ENCODE peak calls at places on chromosome 17, in four cellular contexts. One of them, this sample, is unnamed.

GRCh38 chr17:8369944-8370343 is 6.6 kb downstream of the KRABD2 start:
- DNase-seq in GM12878: no peak
- DNase-seq in SK-N-SH: no peak
- DNase-seq in K562: no peak
- DNase-seq in this sample: no peak

GRCh38 chr17:1073241-1073962 is 76.5 kb downstream of the TIMM22 start:
- DNase-seq in GM12878: no peak
- DNase-seq in K562: no peak
- DNase-seq in SK-N-SH: no peak
- DNase-seq in this sample: no peak

GRCh38 chr17:34859652-34860051 is 101.6 kb downstream of the CCT6B start:
- DNase-seq in SK-N-SH: no peak
- DNase-seq in GM12878: no peak
- DNase-seq in K562: no peak
- DNase-seq in this sample: no peak

GRCh38 chr17:27241346-27241946 is 52.5 kb upstream of the WSB1 start:
- DNase-seq in K562: no peak
- DNase-seq in SK-N-SH: no peak
- DNase-seq in GM12878: no peak
- DNase-seq in this sample: no peak

GRCh38 chr17:37713028-37713431 is 31.8 kb downstream of the HNF1B start:
- DNase-seq in SK-N-SH: no peak
- DNase-seq in K562: no peak
- DNase-seq in GM12878: no peak
- DNase-seq in this sample: no peak

GRCh38 chr17:39678340-39679116 is 9.3 kb downstream of the PGAP3 start:
- DNase-seq in GM12878: no peak
- DNase-seq in SK-N-SH: no peak
- DNase-seq in K562: no peak
- DNase-seq in this sample: no peak

GRCh38 chr17:56681561-56682266 is 88.2 kb downstream of the NOG start:
- DNase-seq in K562: no peak
- DNase-seq in SK-N-SH: no peak
- DNase-seq in GM12878: no peak
- DNase-seq in this sample: no peak

GRCh38 chr17:61337247-61337812 is 62.3 kb upstream of the TBX2 start:
- DNase-seq in GM12878: no peak
- DNase-seq in K562: no peak
- DNase-seq in SK-N-SH: no peak
- DNase-seq in this sample: no peak

GRCh38 chr17:40520991-40521453 is 19.6 kb upstream of the TNS4 start:
- DNase-seq in K562: no peak
- DNase-seq in SK-N-SH: no peak
- DNase-seq in GM12878: no peak
- DNase-seq in this sample: no peak

GRCh38 chr17:17028059-17028877 is 14.0 kb upstream of the MPRIP start:
- DNase-seq in GM12878: no peak
- DNase-seq in K562: peak
- DNase-seq in SK-N-SH: peak
- DNase-seq in this sample: peak

GRCh38 chr17:37564252-37564651 is 45.0 kb downstream of the SYNRG start:
- DNase-seq in GM12878: no peak
- DNase-seq in K562: no peak
- DNase-seq in SK-N-SH: no peak
- DNase-seq in this sample: no peak

GRCh38 chr17:76382803-76383644 is 1.4 kb upstream of the SPHK1 start:
- DNase-seq in K562: peak
- DNase-seq in SK-N-SH: peak
- DNase-seq in GM12878: no peak
- DNase-seq in this sample: peak

DNA sequence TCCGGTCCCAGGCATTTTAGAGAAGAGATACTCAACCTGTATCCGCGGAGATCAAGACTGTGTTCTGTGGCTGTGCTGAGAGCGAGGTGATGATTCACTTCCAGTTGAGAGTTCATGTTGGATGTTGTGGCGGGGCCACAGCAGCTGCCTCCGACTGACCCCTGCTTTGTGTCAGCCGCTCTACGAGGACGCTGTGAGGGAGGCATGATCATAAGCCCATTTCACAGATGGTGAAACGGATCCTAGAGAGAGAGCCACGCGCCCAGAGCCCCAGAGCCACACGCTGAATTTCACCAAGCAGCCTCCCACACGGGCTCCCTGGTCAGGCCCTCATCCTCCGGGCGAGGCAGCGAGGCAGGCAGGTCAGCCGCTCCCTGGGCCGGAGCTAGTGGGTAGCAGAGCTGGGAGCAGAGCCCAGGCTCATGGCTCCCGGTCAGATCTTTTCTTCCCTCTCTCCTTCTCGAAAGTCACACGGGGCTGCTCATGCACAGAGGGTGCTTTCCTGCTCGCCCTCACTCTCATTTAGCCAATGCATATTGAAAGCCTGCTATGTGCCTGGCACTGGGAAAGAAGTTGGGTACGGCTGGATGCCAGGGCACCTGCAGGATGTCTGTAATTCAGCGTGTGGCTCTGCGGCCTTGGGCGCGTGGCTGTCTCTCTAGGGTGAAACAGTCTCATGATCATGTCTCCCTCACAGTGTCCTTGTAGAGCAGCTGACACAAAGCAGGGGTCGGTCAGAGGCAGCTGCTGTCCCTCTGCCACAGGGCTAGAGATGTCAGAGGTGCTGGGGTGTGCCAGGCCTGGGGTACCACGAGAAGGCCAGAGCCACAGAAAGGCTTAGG is 155.6 kb upstream of the CHMP6 start:
- DNase-seq in GM12878: no peak
- DNase-seq in K562: no peak
- DNase-seq in SK-N-SH: no peak
- DNase-seq in this sample: peak
- TF ChIP-seq USF1 in GM12878: no peak
- TF ChIP-seq USF1 in K562: no peak
- TF ChIP-seq USF1 in SK-N-SH: no peak
- TF ChIP-seq USF1 in this sample: no peak

DNA sequence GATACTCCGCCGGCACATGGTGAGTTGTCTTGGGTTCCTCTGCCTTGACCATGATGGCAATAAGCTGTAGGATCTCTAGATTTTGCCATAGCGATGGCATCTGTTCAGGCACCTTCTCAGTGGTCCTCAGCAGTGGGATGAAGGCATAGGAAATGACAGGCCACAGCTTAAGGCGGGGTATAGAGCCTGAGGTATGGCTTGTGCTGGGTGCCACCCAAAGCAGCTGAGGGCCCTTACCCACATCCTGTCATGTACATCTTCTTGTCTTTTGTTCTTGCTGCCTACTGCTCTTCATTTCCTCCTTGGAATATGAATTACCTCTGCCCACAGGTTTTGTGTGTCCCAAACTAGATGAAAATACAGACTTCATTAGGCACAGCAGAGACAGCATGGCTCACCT is 29.5 kb downstream of the KAT7 start:
- DNase-seq in SK-N-SH: no peak
- DNase-seq in GM12878: no peak
- DNase-seq in K562: no peak
- DNase-seq in this sample: no peak
- TF ChIP-seq USF1 in SK-N-SH: no peak
- TF ChIP-seq USF1 in GM12878: no peak
- TF ChIP-seq USF1 in K562: no peak
- TF ChIP-seq USF1 in this sample: no peak

DNA sequence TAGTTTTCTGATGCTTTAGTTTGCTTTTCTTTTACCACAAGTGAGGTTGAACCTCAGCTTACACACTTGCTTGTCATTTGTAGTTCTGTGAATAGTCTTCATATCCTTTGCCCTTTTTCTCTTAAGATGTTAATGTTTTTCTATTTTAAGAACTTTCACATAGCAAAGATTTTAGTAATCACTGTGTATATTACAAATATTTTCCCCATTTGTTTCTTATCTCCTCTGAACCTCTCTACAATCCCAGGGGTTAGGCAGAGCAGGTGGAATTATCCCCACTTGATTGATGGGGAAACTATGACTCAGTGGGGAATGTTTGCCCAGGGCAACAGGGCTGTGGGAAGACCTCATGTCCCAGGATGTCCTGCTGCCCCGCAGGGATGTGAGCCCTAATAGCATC is 11.7 kb upstream of the MYH3 start:
- DNase-seq in K562: no peak
- DNase-seq in SK-N-SH: no peak
- DNase-seq in GM12878: no peak
- DNase-seq in this sample: no peak
- TF ChIP-seq USF1 in K562: no peak
- TF ChIP-seq USF1 in SK-N-SH: no peak
- TF ChIP-seq USF1 in GM12878: no peak
- TF ChIP-seq USF1 in this sample: no peak

GRCh38 chr17:59617141-59617757 is 2.4 kb upstream of the CLTC start:
- DNase-seq in SK-N-SH: no peak
- DNase-seq in GM12878: no peak
- DNase-seq in K562: no peak
- DNase-seq in this sample: no peak
- TF ChIP-seq USF1 in SK-N-SH: no peak
- TF ChIP-seq USF1 in GM12878: no peak
- TF ChIP-seq USF1 in K562: no peak
- TF ChIP-seq USF1 in this sample: no peak